ENCODE peak calls at places on chromosomes 6 and 20, in four cellular contexts. V is K562, F is A549, N is HepG2. Q is an unnamed sample.

GRCh38 chr6:117167520-117168271 is 97.7 kb upstream of the VGLL2 start:
- DNase-seq in N (no peak), V (no peak), F (peak), Q (no peak)

GRCh38 chr6:4270001-4270400 is 134.6 kb upstream of the ECI2 start:
- DNase-seq in F (no peak), V (no peak), N (no peak), Q (no peak)

GRCh38 chr20:32789896-32790750 is 27.9 kb downstream of the DNMT3B start:
- DNase-seq in F (peak), N (peak), V (peak), Q (peak)

GRCh38 chr20:43840382-43841070 is 74.1 kb upstream of the TOX2 start:
- DNase-seq in V (no peak), N (peak), F (peak), Q (no peak)

GRCh38 chr6:167856999-167857660 is 30.4 kb downstream of the AFDN start:
- DNase-seq in V (peak), F (no peak), N (peak), Q (peak)

GRCh38 chr6:37222125-37222967 is 35.2 kb upstream of the TBC1D22B start:
- DNase-seq in N (peak), F (peak), V (peak), Q (peak)

GRCh38 chr6:35140991-35141720 is at the start of gene TCP11:
- DNase-seq in F (no peak), N (no peak), V (peak), Q (no peak)

GRCh38 chr20:36408219-36408618 is 102.1 kb downstream of the DLGAP4 start:
- DNase-seq in V (no peak), N (peak), F (peak), Q (no peak)

GRCh38 chr6:138085839-138086222 is 21.4 kb downstream of the PERP start:
- DNase-seq in V (no peak), F (no peak), N (peak), Q (no peak)

GRCh38 chr6:31419842-31420241 is 16.4 kb downstream of the MICA start:
- DNase-seq in F (no peak), N (no peak), V (no peak), Q (no peak)

GRCh38 chr20:62377615-62378085 is 9.3 kb upstream of the RPS21 start:
- DNase-seq in F (no peak), V (no peak), N (no peak), Q (no peak)

GRCh38 chr6:113293106-113293505 is 564.0 kb upstream of the MARCKS start:
- DNase-seq in F (no peak), N (no peak), V (no peak), Q (peak)

GRCh38 chr6:104566411-104566810 is 293.3 kb downstream of the HACE1 start:
- DNase-seq in V (no peak), F (no peak), N (no peak), Q (no peak)

GRCh38 chr6:139409026-139409425 is 34.6 kb upstream of the CITED2 start:
- DNase-seq in V (no peak), F (no peak), N (no peak), Q (no peak)

GRCh38 chr6:4133941-4134838 is 1.2 kb downstream of the ECI2 start:
- DNase-seq in V (peak), F (no peak), N (peak), Q (no peak)

GRCh38 chr20:36461600-36462439 is 79.5 kb upstream of the MYL9 start:
- DNase-seq in V (peak), N (no peak), F (peak), Q (no peak)

GRCh38 chr6:166927942-166928643 is 28.3 kb downstream of the RNASET2 start:
- DNase-seq in F (no peak), V (no peak), N (no peak), Q (no peak)

GRCh38 chr6:117907600-117908245 is 659 bp downstream of the SLC35F1 start:
- DNase-seq in V (no peak), N (no peak), F (no peak), Q (no peak)

GRCh38 chr6:53273356-53273755 is 75.4 kb downstream of the ELOVL5 start:
- DNase-seq in F (no peak), V (no peak), N (no peak), Q (no peak)

GRCh38 chr20:62818592-62819493 is 2.0 kb downstream of the COL9A3 start:
- DNase-seq in V (no peak), F (no peak), N (peak), Q (no peak)

GRCh38 chr6:17206566-17207072 is 74.5 kb upstream of the RBM24 start:
- DNase-seq in N (no peak), V (no peak), F (no peak), Q (no peak)

GRCh38 chr20:31677553-31678260 is 40.0 kb downstream of the COX4I2 start:
- DNase-seq in V (no peak), N (no peak), F (no peak), Q (no peak)

GRCh38 chr6:89999154-89999553 is 104.9 kb downstream of the GJA10 start:
- DNase-seq in F (no peak), N (no peak), V (peak), Q (no peak)

GRCh38 chr6:90516074-90516660 is 70.7 kb downstream of the MAP3K7 start:
- DNase-seq in N (no peak), F (no peak), V (no peak), Q (no peak)

GRCh38 chr6:29763491-29764289 is 40.5 kb downstream of the HLA-F start:
- DNase-seq in N (no peak), F (no peak), V (no peak), Q (no peak)

GRCh38 chr6:149268768-149269167 is 48.7 kb upstream of the TAB2 start:
- DNase-seq in F (no peak), V (no peak), N (no peak), Q (no peak)

GRCh38 chr20:47360207-47360488 is 3.6 kb upstream of the ZMYND8 start:
- DNase-seq in V (no peak), F (peak), N (peak), Q (no peak)

GRCh38 chr6:1439349-1439748 is 50.0 kb downstream of the FOXF2 start:
- DNase-seq in V (no peak), N (no peak), F (no peak), Q (no peak)

GRCh38 chr6:10355115-10355702 is 59.7 kb downstream of the TFAP2A start:
- DNase-seq in V (no peak), F (peak), N (no peak), Q (no peak)

GRCh38 chr6:69164564-69165252 is 529.6 kb downstream of the ADGRB3 start:
- DNase-seq in V (no peak), F (peak), N (no peak), Q (no peak)

GRCh38 chr20:43961116-43961515 is 46.5 kb downstream of the TOX2 start:
- DNase-seq in N (no peak), V (no peak), F (no peak), Q (no peak)

GRCh38 chr6:6005467-6006427 is 978 bp downstream of the NRN1 start:
- DNase-seq in V (no peak), N (no peak), F (no peak), Q (no peak)

GRCh38 chr6:6008114-6008647 is 1.5 kb upstream of the NRN1 start:
- DNase-seq in F (no peak), N (no peak), V (no peak), Q (no peak)

GRCh38 chr6:6007311-6008113 is 787 bp upstream of the NRN1 start:
- DNase-seq in N (no peak), F (peak), V (no peak), Q (no peak)

GRCh38 chr6:6008648-6009421 is 2.1 kb upstream of the NRN1 start:
- DNase-seq in F (peak), V (peak), N (peak), Q (peak)

GRCh38 chr6:6006428-6007310 is at the start of gene NRN1:
- DNase-seq in V (no peak), N (no peak), F (no peak), Q (no peak)
- TF ChIP-seq CHD2 in V (no peak), N (no peak), F (no peak), Q (no peak)

DNA sequence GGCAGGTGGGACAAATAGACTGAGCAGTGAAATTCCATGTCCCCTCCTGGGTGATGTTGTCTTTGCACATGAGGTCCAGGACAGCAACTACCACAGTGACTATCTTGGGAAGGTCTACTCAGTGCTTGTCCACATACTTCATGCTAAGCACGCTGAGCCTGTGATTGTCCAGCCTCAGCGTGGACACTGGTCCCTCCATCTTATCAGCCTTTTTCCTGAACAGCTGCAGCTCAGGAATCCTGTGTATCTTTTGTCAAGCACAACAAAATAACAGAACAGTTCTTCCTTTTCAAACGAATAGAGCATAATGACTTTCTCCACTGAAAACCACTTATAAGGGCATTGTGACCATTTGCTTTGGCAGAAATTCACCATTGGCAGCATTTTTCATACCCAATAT is 90.4 kb downstream of the FYN start:
- DNase-seq in F (no peak), V (no peak), N (no peak), Q (no peak)
- TF ChIP-seq POLR2AphosphoS2 in F (no peak), V (no peak), N (no peak), Q (no peak)

DNA sequence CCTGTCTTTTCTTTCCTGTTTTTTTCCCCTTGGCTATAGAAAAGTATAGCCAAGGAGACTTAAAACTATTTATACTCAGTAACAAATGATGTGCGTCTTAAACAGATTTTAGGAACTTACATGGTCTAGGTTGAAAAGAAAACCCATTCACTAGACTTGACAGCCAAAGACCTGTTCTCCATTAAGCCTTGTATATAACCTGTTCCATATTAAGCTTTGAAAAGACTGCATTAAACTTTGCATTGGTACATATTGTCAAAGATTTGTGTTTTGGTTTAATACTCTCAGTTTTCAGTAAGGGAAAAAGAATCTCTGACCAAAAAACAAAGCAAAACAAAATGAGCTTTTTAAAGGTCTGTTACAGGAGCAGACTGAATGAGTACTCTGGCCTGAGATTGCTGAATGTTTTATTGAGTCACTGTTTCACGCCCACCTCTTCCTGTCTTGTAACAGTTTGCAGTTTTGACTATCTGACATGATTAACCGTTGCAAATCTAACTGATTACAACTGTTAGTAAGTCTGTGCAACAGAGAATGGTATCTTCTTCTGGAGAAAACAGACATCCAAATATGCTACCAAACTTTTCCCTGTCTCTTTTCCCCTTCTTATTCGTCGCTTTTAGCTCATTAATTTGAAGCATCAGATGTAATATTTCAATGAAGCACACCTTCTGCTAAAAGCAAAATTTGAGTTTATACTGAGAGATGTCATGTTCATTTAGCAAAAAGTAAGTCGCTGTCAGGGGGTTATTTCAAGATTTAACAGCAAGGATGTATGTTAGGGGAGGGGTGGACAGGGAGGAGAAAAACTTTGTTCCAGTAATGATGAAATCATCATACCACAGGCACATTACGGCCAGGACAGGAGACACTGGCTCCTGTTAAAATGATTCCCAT is 59.1 kb upstream of the SUPT3H start:
- DNase-seq in V (peak), F (no peak), N (no peak), Q (peak)
- TF ChIP-seq CHD2 in V (no peak), F (no peak), N (no peak), Q (no peak)

DNA sequence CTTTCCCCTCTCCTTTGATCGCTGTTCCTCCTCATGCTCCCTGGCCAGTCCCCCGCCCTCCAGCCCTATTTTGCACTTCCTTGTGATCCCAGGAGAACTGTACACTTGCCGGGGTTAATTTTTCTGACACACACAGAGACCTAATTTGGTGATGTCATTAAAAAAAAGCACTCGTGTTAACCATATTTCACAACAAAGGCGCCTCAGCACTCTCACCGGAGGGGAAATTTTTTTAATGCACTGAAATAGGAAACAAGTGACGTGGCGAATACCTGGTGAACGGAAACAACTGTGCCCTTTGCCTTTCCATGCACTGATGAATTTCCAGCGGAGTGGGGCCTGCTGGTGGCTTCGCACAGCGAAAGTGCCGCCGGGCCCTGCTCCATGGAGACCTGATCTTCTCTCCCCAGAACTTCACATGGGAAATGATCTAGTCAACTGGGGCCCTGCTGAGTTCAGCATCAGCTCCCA is 53.9 kb upstream of the TAGAP start:
- DNase-seq in V (no peak), N (no peak), F (no peak), Q (no peak)
- TF ChIP-seq POLR2AphosphoS2 in V (no peak), N (no peak), F (no peak), Q (no peak)

GRCh38 chr20:11454966-11455799 is 462.5 kb upstream of the BTBD3 start:
- DNase-seq in N (no peak), F (peak), V (no peak), Q (no peak)
- TF ChIP-seq CHD2 in N (no peak), F (no peak), V (no peak), Q (no peak)

GRCh38 chr20:8788275-8788674 is 280.6 kb upstream of the PLCB4 start:
- DNase-seq in F (no peak), V (no peak), N (no peak), Q (no peak)

GRCh38 chr20:8788831-8789230 is 280.1 kb upstream of the PLCB4 start:
- DNase-seq in V (no peak), N (no peak), F (no peak), Q (no peak)

GRCh38 chr20:8787090-8787489 is 281.8 kb upstream of the PLCB4 start:
- DNase-seq in V (no peak), N (no peak), F (no peak), Q (no peak)

GRCh38 chr20:8786383-8786782 is 282.5 kb upstream of the PLCB4 start:
- DNase-seq in F (no peak), N (no peak), V (no peak), Q (no peak)

DNA sequence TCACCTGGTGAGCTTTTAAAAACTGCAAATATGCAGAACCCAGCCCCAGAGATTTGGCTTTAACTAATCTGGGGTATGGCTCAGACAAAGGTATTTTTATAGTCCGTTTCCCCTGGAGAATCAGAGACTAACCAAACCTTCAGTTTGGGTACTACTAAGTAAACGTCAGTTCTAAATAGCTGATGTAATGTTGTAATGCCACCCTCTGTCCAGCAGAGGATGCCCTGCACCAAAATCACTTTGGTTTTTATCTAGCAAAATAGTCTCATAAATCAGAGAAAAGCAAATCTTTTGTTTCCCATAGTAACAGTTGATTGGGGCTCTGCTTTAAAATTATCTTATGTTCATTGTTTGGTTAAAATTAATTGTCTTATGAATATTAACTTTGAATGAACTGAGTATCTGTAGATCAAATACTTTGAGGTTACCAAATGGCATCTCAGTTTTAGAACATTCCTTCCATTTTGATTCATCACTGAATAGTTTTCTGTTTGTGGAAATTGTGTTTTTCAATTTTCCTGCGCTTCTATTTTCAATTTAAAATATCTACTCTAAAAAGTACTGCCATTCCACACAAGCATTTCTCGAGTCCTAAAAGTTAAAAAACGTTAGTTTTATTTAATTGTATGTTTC is 278.3 kb upstream of the PLCB4 start:
- DNase-seq in F (peak), V (peak), N (peak), Q (no peak)
- TF ChIP-seq POLR2AphosphoS2 in F (no peak), V (no peak), N (no peak), Q (no peak)

DNA sequence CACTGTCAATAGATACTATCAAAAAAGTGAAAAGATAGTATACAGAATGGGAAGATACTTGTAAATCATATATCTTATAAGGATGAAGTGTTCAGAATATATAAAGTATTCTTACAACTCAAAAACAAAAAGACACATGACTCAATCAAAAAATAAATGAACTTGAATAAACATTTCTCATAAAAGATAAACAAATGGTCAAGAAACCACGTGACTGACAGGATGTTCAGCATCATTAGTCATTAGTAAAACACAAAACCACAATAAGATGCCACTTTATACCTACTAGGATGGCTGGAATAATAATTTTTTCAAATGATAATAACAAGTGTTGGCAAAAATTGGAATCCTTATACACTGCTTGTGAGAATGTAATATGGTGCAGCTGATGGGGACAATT is 729.1 kb upstream of the HS3ST5 start:
- DNase-seq in N (no peak), V (no peak), F (no peak), Q (no peak)
- TF ChIP-seq CHD2 in N (no peak), V (no peak), F (no peak), Q (no peak)

GRCh38 chr20:60310551-60310950 is 352.3 kb downstream of the CDH26 start:
- DNase-seq in F (no peak), N (no peak), V (no peak), Q (no peak)
- TF ChIP-seq POLR2AphosphoS2 in F (no peak), N (no peak), V (no peak), Q (no peak)

GRCh38 chr6:152154559-152155356 is 347.3 kb downstream of the ESR1 start:
- DNase-seq in F (no peak), N (no peak), V (no peak), Q (no peak)
- TF ChIP-seq CHD2 in F (no peak), N (no peak), V (no peak), Q (no peak)

GRCh38 chr6:43989556-43990248 is 137.6 kb downstream of the MRPL14 start:
- DNase-seq in V (no peak), N (no peak), F (no peak), Q (no peak)

GRCh38 chr6:43992126-43992663 is 135.1 kb downstream of the MRPL14 start:
- DNase-seq in F (no peak), V (no peak), N (no peak), Q (no peak)

GRCh38 chr6:43990627-43991619 is 136.3 kb downstream of the MRPL14 start:
- DNase-seq in N (peak), F (peak), V (peak), Q (no peak)

GRCh38 chr6:43988801-43989200 is 138.5 kb downstream of the MRPL14 start:
- DNase-seq in F (no peak), V (no peak), N (no peak), Q (no peak)

GRCh38 chr6:43990275-43990626 is 137.0 kb downstream of the MRPL14 start:
- DNase-seq in N (no peak), V (no peak), F (no peak), Q (no peak)
- TF ChIP-seq POLR2AphosphoS2 in N (no peak), V (no peak), F (no peak), Q (no peak)

Q was measured in GM12878.